ENCODE peak calls at places on chromosomes 1 and 21, in four cellular contexts. R, Y, Q and K are unnamed samples.

GRCh38 chr1:33255347-33256311 is 663 bp upstream of the ZNF362 start:
- DNase-seq in R (peak; percentile 73), Y (peak; percentile 80), Q (peak; percentile 79), K (peak; percentile 92)

GRCh38 chr1:119611701-119612113 is 36.4 kb downstream of the ZNF697 start:
- DNase-seq in R (peak; percentile 56), Q (peak; percentile 84), Y (peak; percentile 64), K (peak; percentile 96)

GRCh38 chr1:231395051-231395995 is 26.8 kb downstream of the EGLN1 start:
- DNase-seq in R (peak; percentile 98), Y (no peak), Q (no peak), K (no peak)

GRCh38 chr1:169570172-169570574 is 16.1 kb downstream of the F5 start:
- DNase-seq in Y (no peak), Q (no peak), R (no peak), K (no peak)

GRCh38 chr1:57112148-57112547 is 146.3 kb upstream of the C8B start:
- DNase-seq in Q (peak; percentile 59), R (peak; percentile 36), Y (no peak), K (no peak)

GRCh38 chr1:9242338-9242969 is 7.9 kb downstream of the H6PD start:
- DNase-seq in R (no peak), Y (no peak), Q (no peak), K (no peak)

GRCh38 chr1:109669246-109669948 is 1.5 kb downstream of the GSTM2 start:
- DNase-seq in Y (no peak), R (no peak), Q (no peak), K (no peak)

GRCh38 chr1:224427346-224427745 is 7.3 kb downstream of the WDR26 start:
- DNase-seq in Y (no peak), Q (no peak), R (peak; percentile 89), K (no peak)

GRCh38 chr1:205147191-205147590 is 25.4 kb upstream of the RBBP5 start:
- DNase-seq in Q (no peak), Y (no peak), R (peak; percentile 97), K (no peak)

GRCh38 chr1:228497817-228498216 is 10.6 kb downstream of the RNF187 start:
- DNase-seq in Q (no peak), R (no peak), Y (no peak), K (no peak)

GRCh38 chr1:196858811-196859210 is 29.0 kb upstream of the CFHR4 start:
- DNase-seq in Q (no peak), R (no peak), Y (no peak), K (no peak)

GRCh38 chr1:24695202-24695974 is 49.9 kb upstream of the CLIC4 start:
- DNase-seq in Q (no peak), Y (no peak), R (peak; percentile 42), K (no peak)

GRCh38 chr1:110172001-110172400 is 21.7 kb downstream of the SLC6A17 start:
- DNase-seq in R (no peak), Y (no peak), Q (no peak), K (no peak)

GRCh38 chr1:100164226-100164625 is 13.8 kb downstream of the LRRC39 start:
- DNase-seq in Y (no peak), R (peak; percentile 93), Q (peak; percentile 82), K (no peak)

GRCh38 chr1:51851882-51852396 is 26.6 kb downstream of the NRDC start:
- DNase-seq in Q (no peak), Y (no peak), R (no peak), K (no peak)

GRCh38 chr1:9611716-9612115 is 23.0 kb downstream of the TMEM201 start:
- DNase-seq in R (no peak), Q (no peak), Y (no peak), K (no peak)

GRCh38 chr1:230303069-230303468 is 123.1 kb downstream of the PGBD5 start:
- DNase-seq in R (no peak), Y (no peak), Q (no peak), K (no peak)

GRCh38 chr1:21289700-21290545 is at the start of gene ECE1:
- DNase-seq in Q (peak; percentile 76), Y (peak; percentile 36), R (peak; percentile 71), K (peak; percentile 82)
- H3K4me1 ChIP-seq in Q (peaks cover 18% of the 10 kb centered on the region), Y (peaks cover 35% of the 10 kb centered on the region), R (peaks cover 10% of the 10 kb centered on the region), K (peaks cover 36% of the 10 kb centered on the region)

GRCh38 chr1:234863596-234863995 is 253.6 kb upstream of the IRF2BP2 start:
- DNase-seq in Q (no peak), R (peak; percentile 90), Y (no peak), K (no peak)
- TF ChIP-seq EZH2phosphoT487 in Q (no peak), R (no peak), Y (no peak), K (no peak)

DNA sequence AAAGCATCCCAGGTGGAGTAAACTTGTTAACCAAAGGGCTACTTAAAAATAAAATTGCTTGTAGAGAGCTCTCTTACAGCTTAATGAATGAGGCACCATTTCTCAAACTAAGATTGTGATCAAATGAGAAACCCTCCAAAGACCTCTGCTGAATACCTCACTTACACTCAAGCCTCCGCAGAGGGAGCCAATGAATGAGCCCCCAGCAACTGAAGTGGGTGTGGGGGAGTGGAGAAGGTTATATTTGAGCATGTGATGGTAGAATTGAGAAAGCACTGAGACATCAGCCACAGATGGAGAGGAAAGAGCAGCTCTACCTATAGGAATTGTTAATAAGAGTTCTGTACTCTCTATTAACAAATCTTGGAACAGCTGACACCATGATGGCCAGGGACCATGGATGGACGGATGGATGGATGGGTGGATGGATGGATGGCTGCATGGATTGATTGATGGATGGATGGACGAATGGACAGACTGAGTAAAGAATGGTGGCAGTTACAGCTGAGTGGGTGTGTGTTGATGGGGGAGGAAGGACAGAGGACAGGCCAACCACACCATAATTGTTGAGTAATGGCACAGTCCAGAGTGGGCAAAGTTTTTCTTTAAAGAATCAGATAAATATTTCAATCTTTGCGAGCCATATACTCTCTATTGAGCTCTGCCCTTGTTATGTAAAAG is 20.3 kb upstream of the TIAM1 start:
- DNase-seq in R (no peak), Q (no peak), Y (no peak), K (no peak)
- H3K4me1 ChIP-seq in R (peaks cover 5% of the 10 kb centered on the region), Q (no peaks in the 10 kb centered on the region), Y (peaks cover 34% of the 10 kb centered on the region), K (peaks cover 20% of the 10 kb centered on the region)

GRCh38 chr1:27454610-27455009 is 35.4 kb downstream of the WASF2 start:
- DNase-seq in Q (no peak), Y (no peak), R (no peak), K (no peak)

GRCh38 chr1:27451346-27451745 is 38.6 kb downstream of the WASF2 start:
- DNase-seq in Q (no peak), R (no peak), Y (no peak), K (no peak)

DNA sequence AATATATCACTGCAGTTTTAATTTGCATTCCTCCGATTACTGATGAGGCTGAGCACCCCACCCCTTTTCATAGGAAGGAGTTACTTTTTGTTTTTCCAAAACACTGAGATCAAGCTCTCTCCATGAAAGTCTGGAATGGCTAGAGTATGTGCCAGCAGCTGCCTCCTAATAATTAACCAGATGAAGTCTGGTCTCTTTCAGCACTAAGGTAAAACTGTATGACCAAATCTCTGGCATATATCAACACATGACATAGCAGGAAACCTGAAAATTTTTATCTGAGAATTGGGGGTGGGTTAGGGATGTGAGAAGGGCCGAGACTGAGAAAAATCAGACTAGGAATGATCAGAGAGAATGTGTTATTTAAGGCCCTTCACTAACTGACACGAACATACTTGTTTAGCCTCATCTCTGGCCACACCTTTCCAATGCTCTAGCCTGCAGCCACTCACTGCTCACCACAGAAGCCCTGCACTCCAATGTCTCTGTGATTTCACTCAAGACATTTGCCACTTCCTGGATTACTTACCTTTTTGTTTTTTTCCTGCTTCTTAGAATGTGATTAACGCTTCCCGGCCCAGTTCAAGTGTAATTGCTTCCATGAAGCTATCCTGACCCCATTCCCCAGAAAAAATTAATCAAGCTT is 34.7 kb downstream of the WASF2 start:
- DNase-seq in Q (no peak), R (peak; percentile 14), Y (peak; percentile 43), K (no peak)
- TF ChIP-seq EZH2phosphoT487 in Q (no peak), R (no peak), Y (no peak), K (no peak)

DNA sequence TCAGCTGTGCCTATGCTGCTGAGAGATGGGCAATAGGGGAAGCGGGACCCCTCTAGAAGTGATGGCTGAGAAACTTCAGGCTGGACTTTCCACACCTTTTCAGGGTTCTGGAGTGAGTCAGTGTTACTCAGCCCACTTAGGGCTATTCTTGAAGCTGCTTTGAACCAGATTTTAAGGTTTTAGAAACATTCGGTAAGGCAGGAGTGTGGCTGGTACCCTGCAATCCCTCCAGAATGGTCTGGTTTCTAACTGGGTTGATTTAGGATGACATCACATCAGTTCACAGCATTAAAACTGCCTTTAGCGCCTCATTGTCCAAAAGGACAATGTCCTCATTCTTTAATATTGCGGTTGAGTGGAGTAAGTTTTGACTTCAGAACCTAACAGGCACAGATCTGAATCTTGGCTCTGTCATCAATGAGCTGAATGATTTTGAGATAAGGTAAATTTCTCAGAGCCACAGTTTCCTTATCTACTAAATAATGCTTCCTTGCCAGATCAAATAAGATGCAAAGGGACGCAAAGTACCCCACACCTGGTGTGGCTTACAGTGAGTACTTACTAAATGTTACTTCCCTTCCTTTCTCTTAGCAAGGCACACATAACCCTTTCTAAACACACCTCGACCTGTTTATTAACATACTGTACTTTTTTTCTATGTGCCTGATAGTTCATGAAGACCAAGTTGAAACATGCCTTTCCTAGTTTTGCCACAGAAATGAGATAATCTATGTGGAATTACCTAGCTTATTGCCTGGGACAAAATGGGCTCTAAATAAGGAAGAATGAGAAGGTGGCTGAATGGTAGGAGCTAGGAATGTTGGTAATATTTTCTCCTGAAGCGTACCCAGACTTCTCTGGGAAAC is 209.8 kb downstream of the ROR1 start:
- DNase-seq in Q (no peak), R (peak; percentile 23), Y (no peak), K (no peak)
- H3K4me1 ChIP-seq in Q (peaks cover 5% of the 10 kb centered on the region), R (peaks cover 26% of the 10 kb centered on the region), Y (no peaks in the 10 kb centered on the region), K (peaks cover 36% of the 10 kb centered on the region)

GRCh38 chr1:151238467-151238739 is 16.1 kb upstream of the PSMD4 start:
- DNase-seq in R (peak; percentile 93), Q (no peak), Y (no peak), K (no peak)
- TF ChIP-seq EZH2phosphoT487 in R (no peak), Q (no peak), Y (no peak), K (no peak)

GRCh38 chr21:35674895-35675470 is 385.3 kb downstream of the SETD4 start:
- DNase-seq in R (peak; percentile 8), Q (no peak), Y (no peak), K (peak; percentile 21)
- H3K4me1 ChIP-seq in R (no peaks in the 10 kb centered on the region), Q (peaks cover 9% of the 10 kb centered on the region), Y (peaks cover 3% of the 10 kb centered on the region), K (no peaks in the 10 kb centered on the region)

DNA sequence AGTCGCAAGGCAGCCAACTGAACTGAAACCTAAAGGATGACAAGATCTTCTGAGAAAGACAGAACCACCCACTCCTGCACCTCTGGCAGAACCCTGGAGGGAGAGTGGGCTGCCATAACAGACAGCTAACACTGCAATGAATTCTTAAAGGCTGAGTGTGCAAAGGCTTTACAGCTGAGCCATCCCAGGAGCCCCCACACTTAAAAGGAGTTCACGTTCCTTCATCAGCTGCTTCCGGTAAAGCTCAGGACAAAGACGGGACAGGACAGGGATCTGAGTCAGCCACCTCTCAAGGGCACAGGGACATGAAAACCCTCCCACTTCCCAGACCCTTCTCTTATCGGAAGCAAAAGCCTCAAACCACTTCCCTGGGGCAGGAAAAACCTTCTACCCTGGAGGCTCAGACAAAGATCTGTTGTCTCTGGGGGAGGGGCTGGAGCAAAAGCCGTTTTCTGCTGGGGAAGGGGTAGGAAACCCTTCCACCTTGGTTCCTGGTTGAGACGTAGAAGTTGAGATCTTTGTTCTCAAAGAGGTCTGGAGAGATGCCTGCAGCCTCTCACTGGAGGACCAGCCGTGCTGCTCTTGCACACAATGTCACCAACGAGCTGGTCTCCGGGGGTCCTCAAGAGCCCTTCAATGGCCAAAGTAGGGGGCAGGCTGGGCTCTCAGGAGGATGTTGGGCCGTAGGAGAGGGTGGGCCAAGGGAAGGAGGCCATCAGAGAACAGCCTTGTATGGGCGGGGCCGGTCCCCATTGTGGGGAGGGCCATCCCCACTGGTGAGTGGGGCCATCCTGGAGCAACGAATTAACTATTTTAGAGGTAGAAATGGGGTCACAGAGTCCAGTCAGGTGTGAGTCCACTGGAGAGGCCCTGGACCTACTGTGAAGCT is 452.4 kb downstream of the PTPRU start:
- DNase-seq in R (peak; percentile 90), Q (no peak), Y (no peak), K (no peak)
- TF ChIP-seq EZH2phosphoT487 in R (no peak), Q (no peak), Y (no peak), K (no peak)